ENCODE peak calls at places on chromosomes 1 and 21, in eight cellular contexts. C, P, G, T, I, D, V and K are unnamed samples.

GRCh38 chr1:197915797-197916686 is 1.1 kb upstream of the LHX9 start:
- DNase-seq in D (peak; percentile 83), G (peak; percentile 27), C (no peak), I (peak; percentile 51), V (peak; percentile 90), P (peak; percentile 90), T (no peak), K (peak; percentile 72)

GRCh38 chr1:63798284-63798683 is 24.5 kb downstream of the ROR1 start:
- DNase-seq in P (no peak), D (no peak), V (no peak), G (no peak), T (no peak), I (no peak), C (no peak), K (no peak)

GRCh38 chr21:36437745-36438128 is 42.2 kb downstream of the CLDN14 start:
- DNase-seq in P (no peak), V (no peak), C (no peak), I (peak; percentile 57), G (no peak), D (no peak), T (no peak), K (peak; percentile 87)

GRCh38 chr1:1058921-1059493 is 15.1 kb downstream of the RNF223 start:
- DNase-seq in D (peak; percentile 76), V (no peak), C (no peak), I (no peak), T (no peak), P (no peak), G (no peak), K (peak; percentile 41)

GRCh38 chr1:237838904-237839534 is 51.7 kb downstream of the ZP4 start:
- DNase-seq in T (no peak), P (no peak), I (no peak), D (no peak), V (no peak), G (no peak), C (no peak), K (no peak)

GRCh38 chr1:226717256-226717909 is 21.7 kb downstream of the ITPKB start:
- DNase-seq in D (no peak), V (no peak), C (no peak), G (no peak), P (no peak), T (peak; percentile 75), I (no peak), K (no peak)

GRCh38 chr1:160128636-160129035 is 13.1 kb downstream of the ATP1A2 start:
- DNase-seq in G (no peak), V (no peak), I (no peak), T (no peak), C (no peak), D (no peak), P (no peak), K (no peak)

GRCh38 chr21:30674312-30674711 is 31.6 kb downstream of the KRTAP20-3 start:
- DNase-seq in T (no peak), I (no peak), C (no peak), G (no peak), P (no peak), V (no peak), D (no peak), K (no peak)

GRCh38 chr1:158089476-158089875 is 91.2 kb upstream of the CD1D start:
- DNase-seq in T (no peak), D (no peak), G (no peak), P (no peak), V (no peak), I (no peak), C (no peak), K (no peak)

GRCh38 chr1:21378705-21379494 is 61.0 kb upstream of the NBPF3 start:
- DNase-seq in C (no peak), D (no peak), I (no peak), P (no peak), T (peak; percentile 57), G (no peak), V (no peak), K (no peak)

GRCh38 chr1:17122449-17123194 is 3.4 kb upstream of the PADI2 start:
- DNase-seq in I (peak; percentile 16), D (no peak), G (no peak), C (no peak), V (no peak), P (no peak), T (no peak), K (peak; percentile 41)

GRCh38 chr21:45469273-45470086 is 64.5 kb downstream of the COL18A1 start:
- DNase-seq in D (no peak), V (no peak), G (no peak), I (peak; percentile 24), C (no peak), T (no peak), P (no peak), K (no peak)

GRCh38 chr1:108200627-108201106 is 524 bp upstream of the SLC25A24 start:
- DNase-seq in D (no peak), I (peak; percentile 75), V (peak; percentile 67), C (peak; percentile 30), P (no peak), T (peak; percentile 85), G (peak; percentile 45), K (peak; percentile 93)

GRCh38 chr1:17591814-17592430 is 52.4 kb downstream of the ARHGEF10L start:
- DNase-seq in C (no peak), T (no peak), I (no peak), P (no peak), V (no peak), D (no peak), G (no peak), K (no peak)

GRCh38 chr1:45892068-45892785 is 88.8 kb downstream of the MAST2 start:
- DNase-seq in C (peak; percentile 64), D (no peak), P (no peak), T (no peak), G (no peak), I (peak; percentile 89), V (no peak), K (peak; percentile 91)

GRCh38 chr1:45304311-45305081 is 22.2 kb upstream of the HPDL start:
- DNase-seq in V (peak; percentile 20), I (peak; percentile 23), P (no peak), D (peak; percentile 46), G (no peak), C (no peak), T (peak; percentile 67), K (peak; percentile 9)

DNA sequence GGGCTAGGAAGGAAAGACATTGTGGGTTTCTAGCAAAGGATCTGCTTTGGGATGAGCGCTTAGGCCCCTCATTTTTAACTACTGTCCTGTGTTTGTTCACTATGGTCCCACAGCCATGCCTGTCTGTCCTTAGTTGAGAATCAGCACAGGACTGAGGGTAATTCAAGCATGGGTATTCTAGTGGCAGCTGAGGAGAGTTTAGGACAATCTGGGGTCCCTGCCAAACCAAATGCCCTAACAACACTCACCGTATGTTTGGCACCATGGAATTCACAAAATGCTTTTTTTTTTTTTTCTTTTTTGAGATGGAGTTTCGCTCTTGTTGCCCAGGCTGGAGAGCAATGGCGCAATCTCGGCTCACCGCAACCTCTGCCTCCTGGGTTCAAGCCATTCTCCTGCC is 10.4 kb downstream of the ARHGEF11 start:
- DNase-seq in V (no peak), C (no peak), T (no peak), P (no peak), D (no peak), I (no peak), G (no peak), K (no peak)
- H3K79me2 ChIP-seq in V (peaks cover 60% of the 10 kb centered on the region), C (peaks cover 2% of the 10 kb centered on the region), T (no peaks in the 10 kb centered on the region), P (peaks cover 8% of the 10 kb centered on the region), D (peaks cover 75% of the 10 kb centered on the region), I (peaks cover 16% of the 10 kb centered on the region), G (peaks cover 6% of the 10 kb centered on the region), K (peaks cover 95% of the 10 kb centered on the region)

GRCh38 chr1:35502242-35502641 is 55.0 kb downstream of the KIAA0319L start:
- DNase-seq in C (no peak), D (no peak), I (no peak), T (no peak), G (no peak), V (no peak), P (no peak), K (no peak)
- H3K4me2 ChIP-seq in C (no peak overlapping the region), D (no peak overlapping the region), I (no peak overlapping the region), T (no peak overlapping the region), G (no peak overlapping the region), V (no peak overlapping the region), P (no peak overlapping the region), K (no peak overlapping the region)

GRCh38 chr21:14547834-14548513 is 1.9 kb upstream of the SAMSN1 start:
- DNase-seq in V (no peak), C (no peak), P (no peak), T (no peak), G (peak; percentile 45), D (no peak), I (no peak), K (no peak)

GRCh38 chr21:14541840-14542495 is 4.1 kb downstream of the SAMSN1 start:
- DNase-seq in D (no peak), P (no peak), G (no peak), I (no peak), V (no peak), C (no peak), T (no peak), K (no peak)

GRCh38 chr21:14542638-14543037 is 3.5 kb downstream of the SAMSN1 start:
- DNase-seq in G (no peak), D (no peak), V (no peak), C (no peak), I (no peak), P (no peak), T (no peak), K (no peak)

GRCh38 chr21:14545906-14546480 is at the start of gene SAMSN1:
- DNase-seq in G (peak; percentile 54), D (no peak), V (no peak), T (no peak), P (no peak), I (no peak), C (no peak), K (no peak)

GRCh38 chr21:14543983-14544382 is 2.1 kb downstream of the SAMSN1 start:
- DNase-seq in D (no peak), I (no peak), P (no peak), G (no peak), T (no peak), C (no peak), V (no peak), K (no peak)
- H3K79me2 ChIP-seq in D (no peaks in the 10 kb centered on the region), I (no peaks in the 10 kb centered on the region), P (no peaks in the 10 kb centered on the region), G (no peaks in the 10 kb centered on the region), T (no peaks in the 10 kb centered on the region), C (no peaks in the 10 kb centered on the region), V (no peaks in the 10 kb centered on the region), K (no peaks in the 10 kb centered on the region)

DNA sequence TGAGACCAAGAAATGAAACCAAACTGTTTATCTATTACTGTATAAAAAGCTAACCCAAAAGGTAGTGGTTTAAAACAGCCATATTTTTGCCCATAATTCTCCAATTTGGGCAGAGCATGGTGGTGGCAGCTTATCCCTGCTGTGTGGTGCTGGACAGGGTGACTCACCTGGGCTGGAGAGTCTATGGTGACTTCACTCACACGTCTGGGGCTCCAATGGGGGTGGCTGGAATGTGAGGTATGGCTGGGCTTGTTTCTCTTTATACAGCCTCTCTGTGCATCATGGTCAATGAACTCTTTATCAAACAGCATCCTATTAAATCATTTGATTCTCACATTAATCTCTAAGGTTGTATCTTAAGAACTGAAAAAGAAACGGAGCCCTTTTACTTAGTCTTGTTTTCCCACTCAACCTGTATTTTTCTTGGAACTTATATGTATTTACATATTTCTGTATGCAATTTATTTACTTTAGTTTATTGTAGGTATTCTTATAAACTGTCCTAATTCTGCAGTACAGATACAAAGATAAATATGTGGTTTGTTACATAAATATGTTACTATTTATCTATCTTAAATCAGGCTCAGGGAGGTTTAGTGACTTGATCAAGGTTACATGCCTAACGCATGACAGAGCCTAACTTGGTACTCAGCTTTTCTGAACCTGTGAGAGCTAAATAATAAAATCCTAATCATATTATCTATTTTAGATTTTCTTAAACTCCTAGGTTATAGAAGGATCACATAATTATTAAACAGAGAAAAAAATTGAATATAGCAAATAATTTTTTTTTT is 37.5 kb upstream of the WLS start:
- DNase-seq in D (no peak), I (peak; percentile 12), P (no peak), V (no peak), T (no peak), C (peak; percentile 30), G (no peak), K (peak; percentile 74)
- H3K4me2 ChIP-seq in D (no peak overlapping the region), I (peak overlapping the region; percentile 32), P (no peak overlapping the region), V (peak overlapping the region; percentile 6), T (no peak overlapping the region), C (no peak overlapping the region), G (no peak overlapping the region), K (no peak overlapping the region)